ENCODE peak calls at places on chromosome 4, in eight cellular contexts. O is left ventricle myocardium inferior, Z is heart left ventricle, D is DND-41, F is upper lobe of right lung, H is uterus, Y is body of pancreas, V is OCI-LY7. B is an unnamed sample.

GRCh38 chr4:148292596-148293175 is 149.5 kb downstream of the NR3C2 start:
- DNase-seq in O (no peak), H (no peak), Z (no peak), Y (no peak), V (no peak), F (no peak), D (no peak), B (no peak)

GRCh38 chr4:24845132-24845531 is 49.8 kb downstream of the SOD3 start:
- DNase-seq in Y (no peak), V (no peak), H (no peak), Z (no peak), D (no peak), F (no peak), O (no peak), B (no peak)

GRCh38 chr4:15451181-15451865 is 18.4 kb upstream of the CC2D2A start:
- DNase-seq in O (no peak), D (no peak), Y (no peak), F (no peak), Z (no peak), H (no peak), V (no peak), B (no peak)

GRCh38 chr4:101669138-101669831 is 121.2 kb upstream of the BANK1 start:
- DNase-seq in D (no peak), H (no peak), Y (no peak), F (no peak), Z (no peak), V (no peak), O (no peak), B (no peak)

GRCh38 chr4:122716825-122717448 is 15.6 kb upstream of the BBS12 start:
- DNase-seq in Z (peak; percentile 56), D (peak; percentile 66), Y (peak; percentile 82), O (peak; percentile 44), H (peak; percentile 32), V (peak; percentile 62), F (no peak), B (peak; percentile 89)

GRCh38 chr4:74968456-74969164 is 35.7 kb downstream of the PARM1 start:
- DNase-seq in Y (no peak), O (no peak), D (no peak), H (no peak), Z (no peak), F (no peak), V (no peak), B (no peak)

GRCh38 chr4:137632842-137633241 is 100.5 kb upstream of the PCDH18 start:
- DNase-seq in Y (no peak), H (no peak), O (no peak), V (no peak), D (no peak), F (no peak), Z (no peak), B (no peak)

GRCh38 chr4:158025131-158025530 is 147.7 kb downstream of the GASK1B start:
- DNase-seq in Z (no peak), H (no peak), V (no peak), D (no peak), F (no peak), Y (no peak), O (no peak), B (no peak)

GRCh38 chr4:88035292-88035691 is 27.9 kb downstream of the PKD2 start:
- DNase-seq in D (no peak), O (no peak), Y (no peak), F (no peak), V (no peak), H (no peak), Z (no peak), B (no peak)

GRCh38 chr4:88751258-88752075 is 53.8 kb upstream of the NAP1L5 start:
- DNase-seq in V (no peak), Y (no peak), Z (no peak), H (no peak), O (no peak), F (no peak), D (no peak), B (no peak)

GRCh38 chr4:35516102-35516501 is 728.2 kb downstream of the ARAP2 start:
- DNase-seq in F (no peak), Z (no peak), H (no peak), Y (no peak), D (no peak), V (no peak), O (no peak), B (no peak)

GRCh38 chr4:158282252-158282651 is 72.0 kb downstream of the TMEM144 start:
- DNase-seq in V (no peak), F (no peak), D (no peak), O (no peak), Y (no peak), H (no peak), Z (no peak), B (no peak)

GRCh38 chr4:170651786-170652185 is 562.0 kb upstream of the AADAT start:
- DNase-seq in V (no peak), H (no peak), Z (no peak), F (no peak), Y (no peak), D (no peak), O (no peak), B (no peak)

GRCh38 chr4:56622176-56622575 is 58.9 kb downstream of the HOPX start:
- DNase-seq in O (no peak), Z (no peak), F (no peak), Y (no peak), V (no peak), D (no peak), H (no peak), B (no peak)

GRCh38 chr4:24770111-24770584 is 25.2 kb upstream of the SOD3 start:
- DNase-seq in O (no peak), V (no peak), Y (no peak), F (no peak), H (no peak), D (no peak), Z (no peak), B (no peak)

DNA sequence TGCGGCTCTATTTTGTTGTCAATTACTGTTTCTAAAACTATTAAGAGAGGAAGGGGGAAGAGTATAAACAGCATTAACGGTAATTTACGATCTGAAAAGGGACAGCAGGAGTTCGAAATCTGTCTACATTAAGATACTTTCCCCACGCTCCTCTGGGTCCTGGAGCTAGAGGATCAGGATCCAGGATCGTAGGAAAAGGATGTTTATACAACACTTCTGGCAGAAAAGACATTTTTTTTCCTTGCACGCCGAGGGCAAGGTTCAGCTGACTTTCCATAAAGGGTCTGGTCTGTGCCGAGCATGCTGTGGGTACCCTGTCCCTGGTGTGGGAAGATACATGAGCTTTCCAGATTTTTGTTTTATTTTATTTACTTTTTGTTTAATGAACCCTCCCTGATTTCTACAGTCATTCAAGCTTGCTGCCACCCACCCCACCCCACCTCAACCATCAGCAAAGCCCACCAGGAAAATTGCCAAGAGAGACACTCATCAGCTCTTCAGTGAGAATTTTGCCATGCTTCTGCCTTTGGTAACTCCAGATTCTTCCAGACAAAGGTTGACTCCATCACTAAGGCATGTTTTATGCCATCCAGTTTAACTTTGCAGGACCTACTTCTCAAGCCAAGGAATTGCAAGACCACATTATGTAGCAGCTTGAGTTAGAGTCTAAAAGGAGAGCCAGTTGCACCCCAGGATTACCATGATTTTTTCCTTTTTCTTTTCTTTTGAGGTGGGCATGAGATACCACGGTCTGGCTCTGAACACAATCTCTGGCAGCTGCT is 188.1 kb downstream of the QDPR start:
- DNase-seq in F (no peak), D (no peak), O (no peak), V (no peak), H (no peak), Y (no peak), Z (no peak), B (no peak)
- H3K4me3 ChIP-seq in F (no peak overlapping the region), D (no peak overlapping the region), O (peak overlapping the region; percentile 15), V (no peak overlapping the region), H (no peak overlapping the region), Y (no peak overlapping the region), Z (no peak overlapping the region), B (no peak overlapping the region)

DNA sequence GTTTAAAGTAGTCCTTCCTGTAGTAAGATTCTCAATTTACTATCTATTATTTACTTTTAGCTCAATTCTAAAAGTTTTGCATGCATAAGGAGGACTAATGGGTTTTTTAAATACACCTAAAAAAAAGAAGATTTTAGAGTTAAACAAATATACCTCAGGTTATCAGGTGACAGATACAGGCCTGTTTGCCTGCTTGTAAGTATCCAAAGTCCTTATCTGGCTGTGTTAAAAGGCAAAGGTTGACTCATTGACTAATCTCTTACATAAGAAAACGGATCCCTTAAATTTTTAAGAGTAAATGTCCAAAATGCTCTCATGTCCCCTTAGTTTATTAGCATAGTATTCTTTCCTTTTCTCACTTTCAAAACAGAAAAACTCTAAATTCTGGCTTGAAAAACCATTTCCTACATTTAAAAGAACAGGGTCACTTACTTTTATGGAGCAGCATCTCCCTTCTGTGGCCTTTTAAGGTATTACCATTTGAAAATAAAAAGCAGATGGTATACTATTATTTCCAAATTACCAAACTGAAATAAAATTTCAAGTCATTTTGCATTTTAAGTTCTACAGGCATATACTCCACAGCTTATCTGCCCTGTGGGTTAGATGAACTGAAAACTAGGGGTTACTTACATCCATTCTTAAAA is 4.5 kb downstream of the CBR4 start:
- DNase-seq in H (no peak), D (no peak), F (no peak), Z (no peak), V (peak; percentile 5), Y (no peak), O (no peak), B (no peak)
- TF ChIP-seq CTCF in H (peak; percentile 51), D (peak; percentile 46), F (peak; percentile 23), Z (peak; percentile 25), V (peak; percentile 70), Y (peak; percentile 31), O (peak; percentile 39), B (peak; percentile 50)

GRCh38 chr4:99818661-99819060 is 2.0 kb downstream of the DAPP1 start:
- DNase-seq in F (no peak), O (no peak), Z (no peak), Y (no peak), H (no peak), V (no peak), D (no peak), B (no peak)

GRCh38 chr4:99822734-99823133 is 6.1 kb downstream of the DAPP1 start:
- DNase-seq in D (no peak), V (no peak), F (no peak), O (no peak), H (no peak), Z (no peak), Y (no peak), B (no peak)

GRCh38 chr4:99825272-99825671 is 8.6 kb downstream of the DAPP1 start:
- DNase-seq in Y (no peak), V (no peak), F (no peak), H (no peak), D (no peak), Z (no peak), O (no peak), B (no peak)

GRCh38 chr4:99824070-99824599 is 7.5 kb downstream of the DAPP1 start:
- DNase-seq in V (no peak), Y (no peak), Z (no peak), O (no peak), D (no peak), H (no peak), F (no peak), B (no peak)

GRCh38 chr4:99821918-99822503 is 5.4 kb downstream of the DAPP1 start:
- DNase-seq in H (no peak), Y (no peak), Z (no peak), F (no peak), V (peak; percentile 78), O (no peak), D (no peak), B (no peak)
- H3K4me3 ChIP-seq in H (no peak overlapping the region), Y (no peak overlapping the region), Z (no peak overlapping the region), F (no peak overlapping the region), V (peak overlapping the region; percentile 80), O (peak overlapping the region; percentile 51), D (no peak overlapping the region), B (no peak overlapping the region)

DNA sequence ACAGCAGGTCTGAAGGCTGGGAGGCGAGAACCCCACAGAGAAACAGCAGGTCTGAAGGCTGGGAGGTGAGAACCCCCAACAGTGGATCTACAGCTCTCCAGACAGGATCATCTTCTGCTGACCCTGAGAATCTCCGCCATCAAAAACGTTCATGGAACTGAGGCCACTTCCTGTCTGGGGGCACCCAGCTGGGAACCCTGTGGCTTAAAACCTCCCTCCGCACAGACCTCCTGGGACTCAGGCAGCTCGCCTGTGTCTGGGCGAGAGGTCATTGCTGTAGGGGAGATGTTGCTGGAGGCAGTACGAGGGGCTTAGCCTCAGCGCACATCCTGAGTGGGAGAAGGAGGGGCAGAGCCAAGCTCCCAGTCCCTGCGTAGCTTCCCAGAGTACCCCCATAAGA is 15.1 kb upstream of the CLDN24 start:
- DNase-seq in V (no peak), O (no peak), H (no peak), Y (no peak), D (no peak), F (no peak), Z (no peak), B (no peak)
- TF ChIP-seq CTCF in V (no peak), O (no peak), H (no peak), Y (no peak), D (no peak), F (no peak), Z (no peak), B (no peak)

B was measured in Peyer's patch.